ENCODE peak calls at places on chromosome 11, in seven cellular contexts. R is GM12878, D is H1, P is K562, H is IMR-90, Y is SK-N-SH, C is HepG2. O is an unnamed sample.

GRCh38 chr11:102332611-102332994 is 14.4 kb upstream of the BIRC2 start:
- DNase-seq in R (no peak), D (no peak), P (no peak), H (no peak), Y (no peak), C (no peak), O (no peak)

GRCh38 chr11:93458286-93458685 is 84.9 kb downstream of the SMCO4 start:
- DNase-seq in R (no peak), D (no peak), P (no peak), H (no peak), Y (no peak), C (no peak), O (no peak)

GRCh38 chr11:67612751-67613150 is 6.0 kb downstream of the NDUFV1 start:
- DNase-seq in R (no peak), D (peak), P (no peak), H (no peak), Y (no peak), C (no peak), O (no peak)

GRCh38 chr11:103384652-103385051 is 275.4 kb downstream of the DYNC2H1 start:
- DNase-seq in R (no peak), D (no peak), P (no peak), H (no peak), Y (no peak), C (no peak), O (no peak)

GRCh38 chr11:27118371-27118770 is 77.8 kb downstream of the BBOX1 start:
- DNase-seq in R (no peak), D (no peak), P (no peak), H (peak), Y (no peak), C (no peak), O (no peak)

GRCh38 chr11:64694821-64695365 is 28.1 kb downstream of the NRXN2 start:
- DNase-seq in R (no peak), D (peak), P (no peak), H (no peak), Y (peak), C (no peak), O (no peak)

GRCh38 chr11:79100093-79100704 is 340.6 kb downstream of the TENM4 start:
- DNase-seq in R (no peak), D (peak), P (peak), H (peak), Y (peak), C (peak), O (peak)

GRCh38 chr11:47607380-47607779 is 13.2 kb upstream of the C1QTNF4 start:
- DNase-seq in R (no peak), D (no peak), P (no peak), H (peak), Y (no peak), C (no peak), O (no peak)

GRCh38 chr11:10265936-10266335 is 28.1 kb downstream of the SBF2 start:
- DNase-seq in R (no peak), D (no peak), P (no peak), H (peak), Y (no peak), C (no peak), O (no peak)

GRCh38 chr11:9664276-9665171 is 647 bp downstream of the SWAP70 start:
- DNase-seq in R (no peak), D (no peak), P (no peak), H (peak), Y (no peak), C (peak), O (peak)

GRCh38 chr11:14029971-14030531 is 67.5 kb downstream of the SPON1 start:
- DNase-seq in R (no peak), D (no peak), P (no peak), H (peak), Y (no peak), C (no peak), O (no peak)

GRCh38 chr11:122095950-122096942 is 19.8 kb downstream of the BLID start:
- DNase-seq in R (no peak), D (no peak), P (no peak), H (peak), Y (no peak), C (no peak), O (no peak)

GRCh38 chr11:62880231-62880802 is 379 bp upstream of the SLC3A2 start:
- DNase-seq in R (no peak), D (no peak), P (no peak), H (peak), Y (no peak), C (no peak), O (peak)

GRCh38 chr11:17533341-17533740 is 10.9 kb downstream of the USH1C start:
- DNase-seq in R (no peak), D (no peak), P (no peak), H (no peak), Y (no peak), C (no peak), O (no peak)
- TF ChIP-seq RFX5 in R (no peak), D (no peak), P (no peak), H (no peak), Y (no peak), C (no peak), O (no peak)

DNA sequence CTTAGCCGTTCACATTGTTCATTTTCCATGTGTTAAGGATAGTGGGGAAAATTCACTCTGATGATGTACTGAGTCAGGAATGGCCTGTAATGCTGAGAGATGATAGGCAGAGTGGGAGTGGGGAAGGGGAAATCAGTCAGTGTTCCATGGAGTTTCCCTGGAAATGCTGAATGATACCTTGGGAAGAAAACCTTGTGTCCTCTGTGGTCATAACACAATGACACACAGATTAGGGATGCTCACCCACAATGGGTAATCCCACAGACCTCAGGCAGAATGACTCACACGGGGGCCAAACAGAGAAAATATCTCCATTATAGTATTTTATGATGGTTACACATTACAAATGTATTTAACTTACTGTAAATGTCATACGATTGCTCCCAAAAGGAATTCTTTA is 118.0 kb downstream of the SNX19 start:
- DNase-seq in R (no peak), D (no peak), P (no peak), H (peak), Y (no peak), C (no peak), O (peak)
- TF ChIP-seq RFX5 in R (no peak), D (no peak), P (no peak), H (no peak), Y (no peak), C (no peak), O (no peak)

DNA sequence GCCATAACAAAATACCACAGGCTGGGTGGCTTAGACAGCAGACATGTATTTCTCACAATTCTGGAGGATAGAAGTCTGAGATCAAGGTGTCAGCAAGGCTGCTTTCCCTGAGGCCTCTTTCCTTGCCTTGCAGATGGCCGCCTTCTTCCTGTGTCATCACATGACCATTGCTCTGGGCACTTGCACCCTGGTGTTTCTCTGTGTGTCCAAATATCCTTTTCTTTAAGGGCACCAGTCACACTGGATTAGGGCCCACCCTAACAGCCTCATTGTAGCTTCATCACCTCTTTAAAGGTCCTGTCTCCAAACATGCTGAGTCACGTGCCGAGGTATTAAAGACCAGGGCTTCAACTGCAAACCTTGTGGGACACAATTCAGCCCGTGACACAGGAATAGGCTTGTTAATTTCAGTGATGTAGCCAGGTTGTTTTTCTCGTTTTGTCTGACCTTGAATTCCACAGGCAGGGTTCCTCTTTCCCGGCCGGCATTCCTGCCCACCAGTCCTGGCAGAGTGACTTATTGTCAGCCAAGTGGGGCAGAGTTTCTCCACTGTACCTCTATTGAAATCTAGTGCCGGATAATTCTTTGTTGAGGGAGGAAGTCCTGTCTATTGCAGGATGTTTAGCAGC is 100.1 kb downstream of the KCNQ1OT1 start:
- DNase-seq in R (no peak), D (no peak), P (no peak), H (no peak), Y (no peak), C (no peak), O (no peak)
- TF ChIP-seq RFX5 in R (no peak), D (no peak), P (no peak), H (no peak), Y (no peak), C (no peak), O (no peak)

GRCh38 chr11:29801561-29801960 is 215.3 kb downstream of the KCNA4 start:
- DNase-seq in R (no peak), D (no peak), P (no peak), H (no peak), Y (no peak), C (no peak), O (no peak)
- TF ChIP-seq RFX5 in R (no peak), D (no peak), P (no peak), H (no peak), Y (no peak), C (no peak), O (no peak)

GRCh38 chr11:86804871-86805415 is 4.6 kb downstream of the PRSS23 start:
- DNase-seq in R (no peak), D (no peak), P (no peak), H (no peak), Y (no peak), C (no peak), O (no peak)

GRCh38 chr11:86802146-86802545 is 1.8 kb downstream of the PRSS23 start:
- DNase-seq in R (no peak), D (no peak), P (no peak), H (no peak), Y (no peak), C (no peak), O (no peak)

GRCh38 chr11:86803136-86803535 is 2.8 kb downstream of the PRSS23 start:
- DNase-seq in R (no peak), D (no peak), P (no peak), H (no peak), Y (no peak), C (no peak), O (no peak)

GRCh38 chr11:86802601-86803051 is 2.3 kb downstream of the PRSS23 start:
- DNase-seq in R (no peak), D (no peak), P (peak), H (peak), Y (peak), C (peak), O (peak)

DNA sequence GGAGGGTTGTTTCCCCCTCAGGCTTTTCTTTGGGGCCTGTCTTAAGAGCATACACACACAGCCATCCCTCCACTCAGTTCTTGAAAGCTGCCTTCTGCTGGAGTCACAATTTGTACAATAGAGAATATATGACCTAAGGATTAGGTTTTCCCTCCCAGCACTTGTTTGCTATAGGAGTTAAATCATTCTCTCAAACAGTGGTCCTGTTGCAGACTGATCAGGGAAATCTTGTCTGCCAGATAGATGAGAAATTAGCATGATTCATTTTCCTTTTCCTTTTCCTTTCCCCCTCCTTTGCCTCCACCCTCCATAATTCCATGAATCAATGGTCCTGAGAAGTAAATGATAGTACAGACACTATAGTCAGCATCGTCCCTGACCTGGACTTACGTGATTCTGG is 3.3 kb downstream of the PRSS23 start:
- DNase-seq in R (no peak), D (no peak), P (no peak), H (no peak), Y (no peak), C (no peak), O (no peak)
- TF ChIP-seq RFX5 in R (no peak), D (no peak), P (no peak), H (no peak), Y (no peak), C (no peak), O (no peak)

GRCh38 chr11:77092382-77092781 is 10.3 kb upstream of the OMP start:
- DNase-seq in R (no peak), D (no peak), P (no peak), H (no peak), Y (no peak), C (no peak), O (no peak)
- TF ChIP-seq RFX5 in R (no peak), D (no peak), P (no peak), H (no peak), Y (no peak), C (no peak), O (no peak)

DNA sequence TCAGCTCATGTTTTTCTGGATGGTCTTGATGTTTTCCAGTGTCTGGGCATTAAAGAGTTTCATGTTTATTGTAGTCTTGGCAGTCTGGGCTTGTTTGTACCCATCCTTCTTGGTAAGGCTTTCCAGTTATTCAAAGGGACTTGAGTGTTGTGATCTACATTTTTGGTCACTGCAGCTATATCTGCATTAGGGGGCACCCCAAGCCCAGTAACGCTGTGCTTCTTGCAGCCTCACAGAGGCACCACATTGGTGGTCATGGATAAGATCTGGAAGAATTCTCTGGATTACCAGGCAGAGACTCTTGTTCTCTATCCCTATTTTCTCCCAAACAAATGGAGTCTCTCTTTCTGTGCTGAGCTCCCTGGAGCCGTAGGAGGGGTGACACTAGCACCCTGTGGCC is 451.5 kb upstream of the FAT3 start:
- DNase-seq in R (no peak), D (peak), P (no peak), H (no peak), Y (no peak), C (no peak), O (no peak)
- TF ChIP-seq RFX5 in R (no peak), D (no peak), P (no peak), H (no peak), Y (no peak), C (no peak), O (no peak)

GRCh38 chr11:108733479-108734116 is 68.7 kb downstream of the DDX10 start:
- DNase-seq in R (peak), D (no peak), P (no peak), H (peak), Y (no peak), C (no peak), O (no peak)
- TF ChIP-seq RFX5 in R (peak), D (no peak), P (no peak), H (no peak), Y (no peak), C (no peak), O (no peak)

DNA sequence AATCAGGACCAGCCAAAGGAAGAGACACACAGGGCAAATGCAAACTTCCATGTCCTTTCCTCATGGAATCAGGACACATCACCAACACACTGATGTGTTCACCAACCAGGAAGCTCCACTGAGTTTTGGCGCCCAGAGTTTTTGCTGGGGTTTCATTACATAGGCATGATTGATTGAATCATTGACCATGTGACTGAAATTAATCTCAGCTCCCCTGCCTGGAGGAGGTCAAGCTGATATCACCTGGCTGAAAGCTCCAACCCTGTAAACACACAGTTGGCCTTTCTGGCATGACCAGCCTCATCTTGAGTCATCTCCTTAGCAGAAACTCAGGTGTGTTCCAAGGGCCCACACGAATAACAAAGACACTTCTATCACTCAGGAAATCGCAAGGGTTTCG is 133.2 kb downstream of the TRIM29 start:
- DNase-seq in R (no peak), D (no peak), P (no peak), H (no peak), Y (no peak), C (no peak), O (no peak)
- TF ChIP-seq RFX5 in R (no peak), D (no peak), P (no peak), H (no peak), Y (no peak), C (no peak), O (no peak)

O was measured in A549.